ENCODE peak calls at places on chromosomes 16 and 17, in five cellular contexts. N is HepG2, D is H1, W is HL-60, P is GM12878. K is an unnamed sample.
A peak's percentile ranks its signal among the peaks of the same experiment; 100 is the strongest.

GRCh38 chr17:14019186-14019956 is 49.9 kb upstream of the COX10 start:
- DNase-seq in N (no peak), D (no peak), W (no peak), P (no peak), K (peak; percentile 9)

GRCh38 chr17:60395508-60396065 is 3.7 kb upstream of the USP32 start:
- DNase-seq in N (no peak), D (no peak), W (no peak), P (no peak), K (no peak)

GRCh38 chr16:87484487-87485331 is 8.1 kb downstream of the ZCCHC14 start:
- DNase-seq in N (peak; percentile 69), D (no peak), W (no peak), P (no peak), K (peak; percentile 56)

GRCh38 chr17:62666801-62667591 is 39.5 kb downstream of the MRC2 start:
- DNase-seq in N (no peak), D (no peak), W (no peak), P (no peak), K (no peak)

GRCh38 chr17:76538281-76538931 is 897 bp upstream of the CYGB start:
- DNase-seq in N (no peak), D (no peak), W (no peak), P (no peak), K (no peak)

GRCh38 chr16:69520800-69521602 is 44.8 kb upstream of the NFAT5 start:
- DNase-seq in N (peak; percentile 92), D (no peak), W (no peak), P (peak; percentile 65), K (no peak)

GRCh38 chr17:309361-309888 is 43.2 kb downstream of the RPH3AL start:
- DNase-seq in N (peak; percentile 53), D (peak; percentile 27), W (peak; percentile 43), P (no peak), K (peak; percentile 54)

GRCh38 chr16:4411684-4412083 is 4.7 kb downstream of the CORO7 start:
- DNase-seq in N (no peak), D (no peak), W (no peak), P (no peak), K (no peak)

GRCh38 chr17:44972953-44973352 is 4.8 kb upstream of the C1QL1 start:
- DNase-seq in N (peak; percentile 43), D (no peak), W (no peak), P (no peak), K (no peak)

GRCh38 chr17:75587718-75588545 is at the start of gene MYO15B:
- DNase-seq in N (no peak), D (no peak), W (no peak), P (no peak), K (peak; percentile 26)

GRCh38 chr17:16923904-16924700 is 47.8 kb downstream of the TNFRSF13B start:
- DNase-seq in N (no peak), D (no peak), W (no peak), P (no peak), K (no peak)

GRCh38 chr16:52597772-52598483 is 51.0 kb upstream of the TOX3 start:
- DNase-seq in N (peak; percentile 99), D (no peak), W (no peak), P (no peak), K (no peak)

GRCh38 chr16:64253114-64253513 is 868.7 kb downstream of the CDH11 start:
- DNase-seq in N (no peak), D (no peak), W (no peak), P (no peak), K (no peak)

GRCh38 chr16:67481561-67482259 is 753 bp upstream of the ATP6V0D1 start:
- DNase-seq in N (peak; percentile 65), D (no peak), W (no peak), P (no peak), K (peak; percentile 74)

GRCh38 chr16:26149661-26150060 is 457.9 kb downstream of the HS3ST4 start:
- DNase-seq in N (no peak), D (no peak), W (no peak), P (no peak), K (no peak)

GRCh38 chr16:27286446-27286845 is 17.9 kb upstream of the NSMCE1 start:
- DNase-seq in N (peak; percentile 64), D (no peak), W (peak; percentile 63), P (no peak), K (no peak)

GRCh38 chr17:3030096-3030495 is 33.3 kb downstream of the OR1D5 start:
- DNase-seq in N (no peak), D (no peak), W (no peak), P (no peak), K (no peak)

GRCh38 chr17:41547921-41548843 is 20.1 kb upstream of the KRT19 start:
- DNase-seq in N (no peak), D (no peak), W (peak; percentile 85), P (no peak), K (peak; percentile 69)

GRCh38 chr17:80138856-80139426 is 8.0 kb downstream of the EIF4A3 start:
- DNase-seq in N (no peak), D (no peak), W (no peak), P (no peak), K (no peak)

GRCh38 chr16:57618306-57619132 is 9.9 kb upstream of the ADGRG1 start:
- DNase-seq in N (no peak), D (no peak), W (no peak), P (no peak), K (no peak)

GRCh38 chr17:20206591-20206990 is 197.4 kb downstream of the SPECC1 start:
- DNase-seq in N (no peak), D (no peak), W (no peak), P (no peak), K (no peak)

GRCh38 chr17:72518810-72519597 is 398.2 kb downstream of the SOX9 start:
- DNase-seq in N (peak; percentile 98), D (no peak), W (no peak), P (no peak), K (no peak)

GRCh38 chr16:28937222-28937876 is 5.6 kb downstream of the CD19 start:
- DNase-seq in N (no peak), D (no peak), W (no peak), P (no peak), K (no peak)
- TF ChIP-seq GABPA in N (no peak), D (no peak), W (no peak), P (no peak), K (no peak)

GRCh38 chr17:56898874-56899273 is 15.0 kb downstream of the TRIM25 start:
- DNase-seq in N (no peak), D (no peak), W (no peak), P (no peak), K (peak; percentile 39)

GRCh38 chr17:56903560-56903959 is 10.3 kb downstream of the TRIM25 start:
- DNase-seq in N (no peak), D (no peak), W (no peak), P (no peak), K (no peak)

GRCh38 chr17:56897646-56898424 is 16.0 kb downstream of the TRIM25 start:
- DNase-seq in N (no peak), D (no peak), W (no peak), P (no peak), K (no peak)

GRCh38 chr17:56899403-56899802 is 14.4 kb downstream of the TRIM25 start:
- DNase-seq in N (no peak), D (no peak), W (no peak), P (no peak), K (no peak)

DNA sequence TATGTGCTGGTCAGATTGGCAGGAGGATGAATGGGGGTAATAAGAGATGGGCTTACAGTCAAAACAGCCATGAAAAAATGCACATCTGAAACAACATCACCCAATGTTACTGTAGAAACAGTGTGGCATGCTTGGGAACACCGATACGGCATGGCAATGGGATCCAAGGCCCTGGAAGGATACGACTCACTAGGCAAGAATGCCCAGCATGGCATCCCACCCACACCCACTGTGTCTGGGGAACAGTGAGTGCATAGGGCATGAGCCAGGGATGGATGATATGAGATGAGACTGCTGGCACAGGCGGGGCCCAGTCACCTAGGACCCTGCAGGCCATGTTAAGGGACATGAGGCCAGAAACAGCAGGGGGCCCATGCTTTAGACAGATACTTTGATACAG is 11.5 kb downstream of the TRIM25 start:
- DNase-seq in N (no peak), D (no peak), W (no peak), P (no peak), K (no peak)
- TF ChIP-seq GABPA in N (no peak), D (no peak), W (no peak), P (no peak), K (no peak)

DNA sequence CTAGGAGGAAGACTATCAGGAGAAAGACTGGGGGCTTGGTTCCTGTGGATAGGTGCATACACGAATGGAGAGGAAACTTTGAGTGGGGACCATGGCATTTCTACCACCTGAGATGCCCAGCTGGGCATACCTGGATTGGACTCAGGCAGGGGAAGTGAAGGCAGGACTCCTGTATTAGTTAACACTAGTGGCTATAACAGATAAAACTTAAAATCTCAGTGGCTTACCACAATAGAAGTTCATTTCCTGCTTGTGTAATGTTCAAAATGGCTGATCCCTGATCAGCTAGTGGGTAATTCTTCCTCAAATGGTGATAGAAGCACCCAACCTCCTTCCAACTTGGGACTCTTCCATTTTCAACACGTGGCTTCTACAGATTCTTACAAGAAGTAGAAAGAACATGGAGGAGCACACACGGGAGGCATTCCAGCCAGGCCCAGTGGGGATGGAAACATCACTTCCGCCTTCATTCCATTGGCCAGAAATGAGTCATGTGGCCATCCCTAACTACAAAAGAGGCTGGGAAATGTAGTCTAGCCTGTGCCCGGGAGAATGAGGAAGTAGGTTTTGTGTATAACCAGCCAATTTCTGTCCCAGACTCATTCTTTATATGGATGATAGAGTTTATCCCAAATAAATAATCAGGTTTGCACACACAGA is 112.1 kb downstream of the UTP18 start:
- DNase-seq in N (peak; percentile 72), D (no peak), W (peak; percentile 92), P (peak; percentile 82), K (peak; percentile 88)
- TF ChIP-seq GABPA in N (peak; percentile 87), D (no peak), W (peak; percentile 79), P (peak; percentile 76), K (peak; percentile 90)

GRCh38 chr16:78118469-78119025 is 19.1 kb downstream of the WWOX start:
- DNase-seq in N (no peak), D (no peak), W (no peak), P (no peak), K (no peak)
- TF ChIP-seq GABPA in N (no peak), D (no peak), W (no peak), P (no peak), K (no peak)

GRCh38 chr17:1709971-1710806 is at the start of gene TLCD2:
- DNase-seq in N (no peak), D (no peak), W (no peak), P (no peak), K (peak; percentile 65)

GRCh38 chr17:1710807-1711553 is 803 bp upstream of the TLCD2 start:
- DNase-seq in N (no peak), D (no peak), W (no peak), P (no peak), K (no peak)

GRCh38 chr17:1707107-1707506 is 3.1 kb downstream of the TLCD2 start:
- DNase-seq in N (no peak), D (no peak), W (no peak), P (no peak), K (no peak)

GRCh38 chr17:1711804-1712203 is 1.6 kb upstream of the TLCD2 start:
- DNase-seq in N (no peak), D (no peak), W (no peak), P (no peak), K (no peak)

DNA sequence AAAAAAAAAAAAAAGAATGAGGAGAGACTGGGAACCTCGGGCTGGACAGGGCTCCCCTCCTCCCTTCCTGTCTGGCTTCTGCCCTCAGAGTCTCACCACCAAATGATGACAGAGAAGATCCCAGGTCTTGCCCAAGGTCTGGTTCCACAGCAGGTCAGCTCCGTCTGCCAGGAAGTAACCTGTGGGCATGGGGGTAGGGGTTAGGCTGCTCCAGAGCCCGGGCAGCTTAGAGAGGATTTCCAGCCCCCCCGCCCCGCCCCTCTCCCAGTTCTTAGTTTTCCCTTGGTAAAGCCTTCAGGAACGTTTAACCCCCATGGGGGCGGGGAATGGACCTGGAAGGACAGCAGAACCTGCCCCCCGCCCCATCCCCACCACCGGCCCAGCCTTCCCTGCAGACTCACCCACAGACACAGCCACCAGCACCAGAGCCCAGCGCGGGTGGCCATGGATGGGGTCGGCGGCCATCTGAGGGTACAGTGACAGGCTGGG is 730 bp downstream of the TLCD2 start:
- DNase-seq in N (no peak), D (no peak), W (no peak), P (no peak), K (no peak)
- TF ChIP-seq GABPA in N (no peak), D (no peak), W (no peak), P (no peak), K (no peak)